ENCODE peak calls at places on chromosome 13, in five cellular contexts. V, Z, B, J and L are unnamed samples.

GRCh38 chr13:81197966-81198365 is 857.0 kb upstream of the SPRY2 start:
- DNase-seq in J (no peak), Z (no peak), V (no peak), B (no peak), L (no peak)

GRCh38 chr13:21360463-21360862 is 98.6 kb downstream of the ZDHHC20 start:
- DNase-seq in V (no peak), J (no peak), B (no peak), Z (no peak), L (no peak)

GRCh38 chr13:39350461-39350881 is 252.5 kb downstream of the LHFPL6 start:
- DNase-seq in B (no peak), J (no peak), V (no peak), Z (no peak), L (no peak)

GRCh38 chr13:107192289-107192688 is 624.4 kb upstream of the ARGLU1 start:
- DNase-seq in V (no peak), B (no peak), J (no peak), Z (no peak), L (no peak)

GRCh38 chr13:113657851-113658741 is at the start of gene ATP4B:
- DNase-seq in J (no peak), B (no peak), Z (no peak), V (no peak), L (peak)

GRCh38 chr13:114070098-114070799 is 62.2 kb downstream of the RASA3 start:
- DNase-seq in B (no peak), J (peak), Z (no peak), V (no peak), L (peak)

GRCh38 chr13:97938701-97939475 is 14.6 kb upstream of the IPO5 start:
- DNase-seq in Z (no peak), B (no peak), V (no peak), J (no peak), L (no peak)

GRCh38 chr13:31045621-31046081 is 113.2 kb downstream of the TEX26 start:
- DNase-seq in J (peak), B (peak), Z (peak), V (peak), L (peak)

GRCh38 chr13:37868691-37869505 is 674 bp downstream of the TRPC4 start:
- DNase-seq in J (peak), B (no peak), V (no peak), Z (no peak), L (no peak)

GRCh38 chr13:40980466-40980865 is 38.6 kb downstream of the ELF1 start:
- DNase-seq in J (no peak), B (no peak), V (no peak), Z (no peak), L (no peak)

GRCh38 chr13:75904012-75904411 is 267.9 kb downstream of the LMO7 start:
- DNase-seq in Z (no peak), B (no peak), V (no peak), J (no peak), L (no peak)

GRCh38 chr13:23081246-23081645 is 99.5 kb upstream of the SGCG start:
- DNase-seq in B (no peak), V (no peak), J (no peak), Z (no peak), L (no peak)

GRCh38 chr13:59776924-59777690 is 386.6 kb downstream of the DIAPH3 start:
- DNase-seq in V (no peak), Z (no peak), J (no peak), B (no peak), L (no peak)

GRCh38 chr13:113123226-113124150 is 889 bp downstream of the F10 start:
- DNase-seq in B (no peak), Z (no peak), V (no peak), J (peak), L (no peak)

GRCh38 chr13:73745190-73745589 is 389.0 kb downstream of the KLF12 start:
- DNase-seq in J (no peak), Z (no peak), B (no peak), V (no peak), L (no peak)

GRCh38 chr13:24615911-24616472 is 64.2 kb upstream of the ATP12A start:
- DNase-seq in J (no peak), Z (no peak), B (no peak), V (no peak), L (no peak)

GRCh38 chr13:105118577-105118976 is 1416.9 kb downstream of the EFNB2 start:
- DNase-seq in B (no peak), J (no peak), V (no peak), Z (no peak), L (no peak)

GRCh38 chr13:114212096-114212495 is 22.6 kb upstream of the CDC16 start:
- DNase-seq in J (no peak), V (no peak), B (no peak), Z (no peak), L (no peak)

GRCh38 chr13:109148243-109148642 is 518.8 kb downstream of the MYO16 start:
- DNase-seq in J (no peak), B (no peak), Z (no peak), V (peak), L (no peak)

GRCh38 chr13:95275322-95276118 is 25.7 kb downstream of the ABCC4 start:
- DNase-seq in Z (no peak), J (no peak), B (no peak), V (no peak), L (no peak)

GRCh38 chr13:44651209-44651608 is 75.1 kb upstream of the TSC22D1 start:
- DNase-seq in V (no peak), B (no peak), J (no peak), Z (no peak), L (no peak)

GRCh38 chr13:43170497-43170896 is 147.1 kb downstream of the DNAJC15 start:
- DNase-seq in B (no peak), J (no peak), Z (no peak), V (no peak), L (no peak)

GRCh38 chr13:24232037-24232436 is 71.5 kb downstream of the SPATA13 start:
- DNase-seq in Z (no peak), J (no peak), V (no peak), B (no peak), L (no peak)

GRCh38 chr13:31110169-31110568 is 51.5 kb downstream of the HSPH1 start:
- DNase-seq in B (no peak), J (no peak), V (no peak), Z (no peak), L (no peak)

GRCh38 chr13:47611664-47612288 is 389.3 kb downstream of the SUCLA2 start:
- DNase-seq in Z (no peak), J (no peak), B (no peak), V (no peak), L (no peak)

GRCh38 chr13:75635621-75636338 is at the start of gene LMO7:
- DNase-seq in V (peak), B (peak), Z (no peak), J (peak), L (no peak)

GRCh38 chr13:49627831-49628652 is at the start of gene ARL11:
- DNase-seq in Z (no peak), B (peak), J (no peak), V (no peak), L (peak)
- TF ChIP-seq POLR2A in Z (no peak), B (no peak), J (no peak), V (no peak), L (peak)

GRCh38 chr13:66714795-66715194 is 515.3 kb downstream of the PCDH9 start:
- DNase-seq in Z (no peak), V (no peak), B (no peak), J (no peak), L (no peak)
- TF ChIP-seq CTCF in Z (peak), V (no peak), B (no peak), J (no peak), L (no peak)

GRCh38 chr13:26558912-26559485 is 1.5 kb downstream of the WASF3 start:
- DNase-seq in V (no peak), Z (no peak), B (no peak), J (no peak), L (no peak)
- H3K4me3 ChIP-seq in V (no peak), Z (no peak), B (no peak), J (peak), L (peak)

GRCh38 chr13:46129124-46129523 is 24.3 kb upstream of the CPB2 start:
- DNase-seq in V (no peak), B (no peak), J (no peak), Z (no peak), L (no peak)
- TF ChIP-seq POLR2A in V (no peak), B (no peak), J (no peak), Z (no peak), L (no peak)